ENCODE peak calls at places on chromosomes 3 and 15, in seven cellular contexts. D is IMR-90, T is mesendoderm, E is H9, Y is H1, Z is mesenchymal stem cell, B is trophoblast cell. R is an unnamed sample.

GRCh38 chr3:177816667-177817208 is 619.5 kb upstream of the TBL1XR1 start:
- DNase-seq in E (no peak), Z (no peak), D (peak; percentile 59), Y (no peak), T (peak; percentile 36), B (no peak), R (no peak)

GRCh38 chr3:21893250-21893649 is 142.2 kb upstream of the ZNF385D start:
- DNase-seq in D (peak; percentile 17), Z (no peak), Y (no peak), B (no peak), T (no peak), E (no peak), R (no peak)

GRCh38 chr3:180882115-180882514 is 30.4 kb upstream of the FXR1 start:
- DNase-seq in Z (no peak), B (no peak), D (no peak), Y (no peak), T (no peak), E (no peak), R (no peak)

GRCh38 chr15:60362318-60363023 is 35.3 kb downstream of the ANXA2 start:
- DNase-seq in B (peak; percentile 85), D (peak; percentile 78), E (no peak), Z (peak; percentile 84), Y (no peak), T (no peak), R (no peak)

GRCh38 chr15:26298666-26299065 is 435.5 kb upstream of the ATP10A start:
- DNase-seq in E (no peak), T (no peak), Z (no peak), B (no peak), Y (no peak), D (no peak), R (no peak)

GRCh38 chr3:195007794-195008193 is 263.2 kb downstream of the XXYLT1 start:
- DNase-seq in T (no peak), Y (no peak), B (peak; percentile 69), E (peak; percentile 9), D (no peak), Z (no peak), R (no peak)

GRCh38 chr3:6680119-6680806 is 180.7 kb upstream of the GRM7 start:
- DNase-seq in T (no peak), B (no peak), D (no peak), Z (no peak), Y (no peak), E (no peak), R (no peak)

GRCh38 chr15:28125673-28126651 is 26.8 kb upstream of the OCA2 start:
- DNase-seq in B (peak; percentile 84), E (no peak), Y (no peak), T (peak; percentile 53), Z (peak; percentile 65), D (peak; percentile 64), R (peak; percentile 54)

GRCh38 chr3:132874701-132875100 is 152.5 kb upstream of the NPHP3 start:
- DNase-seq in Y (no peak), D (no peak), E (no peak), B (no peak), Z (no peak), T (no peak), R (no peak)

GRCh38 chr3:89145995-89146394 is 38.6 kb downstream of the EPHA3 start:
- DNase-seq in B (peak; percentile 6), E (no peak), Z (peak; percentile 90), D (peak; percentile 86), T (peak; percentile 40), Y (no peak), R (no peak)

GRCh38 chr3:2465842-2466241 is 367.2 kb downstream of the CNTN4 start:
- DNase-seq in D (no peak), B (no peak), Z (no peak), Y (no peak), T (no peak), E (no peak), R (no peak)
- H4K8ac ChIP-seq in D (no peak overlapping the region), B (no peak overlapping the region), Z (no peak overlapping the region), Y (no peak overlapping the region), T (no peak overlapping the region), E (no peak overlapping the region), R (no peak overlapping the region)

DNA sequence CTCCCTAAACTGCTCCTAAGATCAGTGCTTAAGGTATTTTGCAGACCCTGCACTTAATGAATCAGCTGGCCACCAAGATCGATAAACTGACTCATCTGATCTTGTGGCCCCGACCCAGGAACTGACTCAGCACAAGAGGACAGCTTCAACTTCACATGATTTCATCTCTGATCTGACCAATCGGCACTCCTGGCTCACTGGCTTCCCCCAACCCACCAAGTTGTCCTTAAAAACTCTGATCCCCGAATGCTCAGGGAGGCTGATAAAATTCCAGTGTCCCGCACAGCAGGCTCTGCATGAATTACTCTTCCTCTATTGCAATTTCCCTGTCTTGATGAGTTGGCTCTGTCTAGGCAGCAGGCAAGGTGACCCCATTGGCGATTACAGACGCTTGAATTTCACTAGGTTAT is 13.5 kb downstream of the HTR3E start:
- DNase-seq in T (peak; percentile 69), B (no peak), Y (no peak), D (peak; percentile 79), Z (peak; percentile 23), E (peak; percentile 52), R (no peak)
- H4K8ac ChIP-seq in T (no peak overlapping the region), B (no peak overlapping the region), Y (no peak overlapping the region), D (peak overlapping the region; percentile 12), Z (no peak overlapping the region), E (no peak overlapping the region), R (peak overlapping the region; percentile 82)

DNA sequence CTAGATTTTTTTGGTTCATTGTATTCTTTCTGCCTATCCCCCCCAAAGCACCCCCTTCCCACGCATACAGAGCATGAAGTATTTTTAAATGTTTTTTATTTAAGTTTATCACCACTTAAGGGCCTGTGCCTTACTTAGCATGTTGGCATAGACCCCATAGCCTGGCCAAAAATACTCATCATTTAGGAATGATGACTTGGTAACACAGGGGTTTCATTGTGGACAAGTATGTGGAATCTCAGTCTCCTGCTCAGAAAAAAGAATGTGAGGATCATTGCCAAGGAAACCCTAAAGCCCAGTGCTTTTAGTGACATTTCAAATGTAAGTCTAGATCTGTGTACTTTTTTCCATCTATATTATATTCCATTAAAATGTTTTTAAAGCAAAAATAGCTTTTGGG is 146.3 kb downstream of the ALCAM start:
- DNase-seq in E (no peak), Y (no peak), D (peak; percentile 78), B (no peak), Z (no peak), T (peak; percentile 14), R (no peak)
- H4K8ac ChIP-seq in E (no peak overlapping the region), Y (no peak overlapping the region), D (peak overlapping the region; percentile 8), B (no peak overlapping the region), Z (no peak overlapping the region), T (no peak overlapping the region), R (no peak overlapping the region)

GRCh38 chr3:128693696-128694095 is 32.3 kb upstream of the RAB7A start:
- DNase-seq in D (no peak), B (no peak), Z (no peak), Y (no peak), T (peak; percentile 59), E (no peak), R (no peak)
- H4K8ac ChIP-seq in D (no peak overlapping the region), B (no peak overlapping the region), Z (no peak overlapping the region), Y (no peak overlapping the region), T (no peak overlapping the region), E (no peak overlapping the region), R (no peak overlapping the region)